ENCODE peak calls at places on chromosomes 13 and 19, in eight cellular contexts. E is HCT116, O is A549, R is K562, P is GM12878, C is Panc1, I is GM23338, H is SK-N-SH. G is an unnamed sample.

GRCh38 chr13:35953537-35954206 is 177.5 kb downstream of the DCLK1 start:
- DNase-seq in O (peak; percentile 48), E (peak; percentile 13), C (no peak), I (peak; percentile 92), H (peak; percentile 74), P (no peak), R (peak; percentile 7), G (peak; percentile 5)

GRCh38 chr13:89925107-89925506 is 1422.4 kb upstream of the MIR17HG start:
- DNase-seq in O (peak; percentile 30), E (peak; percentile 10), I (peak; percentile 72), P (no peak), R (peak; percentile 41), H (peak; percentile 37), C (peak; percentile 2), G (no peak)

GRCh38 chr19:23971598-23971997 is 56.9 kb downstream of the ZNF726 start:
- DNase-seq in R (no peak), H (peak; percentile 42), P (no peak), O (no peak), E (no peak), C (no peak), I (no peak), G (no peak)

GRCh38 chr19:1503089-1503924 is 9.5 kb downstream of the ADAMTSL5 start:
- DNase-seq in E (no peak), I (peak; percentile 85), H (peak; percentile 82), O (peak; percentile 50), C (no peak), R (peak; percentile 83), P (no peak), G (peak; percentile 40)

GRCh38 chr13:61192826-61193225 is 222.8 kb downstream of the PCDH20 start:
- DNase-seq in I (no peak), R (no peak), E (no peak), O (no peak), H (no peak), P (no peak), C (no peak), G (no peak)

GRCh38 chr19:13757805-13758772 is 6.2 kb upstream of the MRI1 start:
- DNase-seq in P (no peak), R (no peak), C (no peak), H (no peak), E (no peak), O (no peak), I (no peak), G (no peak)

GRCh38 chr13:47334173-47334572 is 437.3 kb upstream of the HTR2A start:
- DNase-seq in E (no peak), C (no peak), H (no peak), O (no peak), P (no peak), R (no peak), I (no peak), G (no peak)

GRCh38 chr13:39326471-39326870 is 276.5 kb downstream of the LHFPL6 start:
- DNase-seq in R (no peak), O (no peak), C (no peak), H (no peak), E (no peak), P (no peak), I (no peak), G (no peak)

GRCh38 chr13:50081106-50081898 is 66.1 kb downstream of the KCNRG start:
- DNase-seq in E (no peak), C (no peak), I (peak; percentile 73), R (peak; percentile 47), P (no peak), O (peak; percentile 43), H (peak; percentile 68), G (no peak)

GRCh38 chr13:39531646-39532045 is 71.3 kb downstream of the LHFPL6 start:
- DNase-seq in R (no peak), C (no peak), I (no peak), O (no peak), H (no peak), P (no peak), E (no peak), G (no peak)

GRCh38 chr19:4080473-4080872 is 13.8 kb upstream of the ZBTB7A start:
- DNase-seq in H (no peak), C (no peak), I (no peak), P (no peak), O (no peak), R (no peak), E (no peak), G (no peak)

GRCh38 chr19:5718032-5718578 is 1.8 kb downstream of the LONP1 start:
- DNase-seq in R (no peak), I (no peak), H (no peak), C (no peak), E (no peak), O (no peak), P (no peak), G (no peak)

GRCh38 chr13:48727252-48728011 is 73.7 kb downstream of the CYSLTR2 start:
- DNase-seq in H (no peak), E (no peak), I (no peak), R (no peak), P (no peak), O (no peak), C (no peak), G (peak; percentile 21)

GRCh38 chr13:113124211-113125025 is 1.8 kb downstream of the F10 start:
- DNase-seq in P (no peak), I (no peak), O (no peak), E (no peak), H (no peak), C (no peak), R (no peak), G (no peak)

GRCh38 chr19:29978139-29978538 is 36.1 kb downstream of the URI1 start:
- DNase-seq in H (no peak), I (no peak), P (no peak), C (no peak), R (no peak), E (no peak), O (no peak), G (no peak)
- TF ChIP-seq REST in H (no peak), I (no peak), P (no peak), C (no peak), R (no peak), E (no peak), O (no peak), G (no peak)

GRCh38 chr19:15038304-15038703 is 11.0 kb upstream of the CASP14 start:
- DNase-seq in H (no peak), I (no peak), E (no peak), P (no peak), O (no peak), C (no peak), R (no peak), G (no peak)

GRCh38 chr19:15031675-15032074 is 17.6 kb upstream of the CASP14 start:
- DNase-seq in H (no peak), R (no peak), I (no peak), O (no peak), C (no peak), P (no peak), E (no peak), G (no peak)

DNA sequence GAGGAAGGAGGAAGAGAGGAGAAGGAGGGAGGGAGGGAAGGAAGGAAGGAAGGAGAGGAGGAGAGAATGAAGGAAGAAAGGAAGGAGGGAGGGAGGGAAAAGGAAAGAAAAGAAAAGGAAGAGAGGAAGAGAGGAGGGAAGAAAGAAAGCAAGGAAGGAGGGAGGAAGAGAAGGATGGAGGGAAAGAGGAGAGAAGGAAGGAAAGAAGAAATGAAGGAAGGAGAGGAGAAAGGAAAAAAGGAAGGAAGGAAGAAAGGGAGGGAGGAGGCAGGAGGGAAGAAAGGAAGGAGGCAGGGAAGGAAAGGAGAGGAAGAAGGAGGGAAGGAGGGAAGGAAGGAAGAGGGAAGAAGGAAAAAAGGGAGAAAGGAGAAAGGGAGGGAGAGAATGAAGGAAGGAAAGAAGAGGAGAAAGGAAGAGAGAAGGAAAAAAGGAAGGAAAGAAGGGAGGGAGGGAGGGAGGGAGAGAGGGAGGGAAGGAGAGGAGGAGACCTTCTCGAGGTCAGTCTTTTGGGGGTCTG is 13.4 kb upstream of the CASP14 start:
- DNase-seq in R (no peak), E (no peak), O (no peak), P (no peak), I (no peak), C (no peak), H (no peak), G (no peak)
- H3K4me3 ChIP-seq in R (no peak overlapping the region), E (no peak overlapping the region), O (no peak overlapping the region), P (no peak overlapping the region), I (no peak overlapping the region), C (no peak overlapping the region), H (no peak overlapping the region), G (no peak overlapping the region)

GRCh38 chr19:45086453-45086852 is 6.5 kb upstream of the PPP1R37 start:
- DNase-seq in P (no peak), R (no peak), C (no peak), O (no peak), E (no peak), I (no peak), H (no peak), G (no peak)

GRCh38 chr19:45090598-45090997 is 2.4 kb upstream of the PPP1R37 start:
- DNase-seq in P (no peak), H (no peak), E (no peak), O (no peak), I (no peak), C (no peak), R (no peak), G (no peak)

GRCh38 chr19:45091031-45091918 is 1.7 kb upstream of the PPP1R37 start:
- DNase-seq in I (peak; percentile 100), C (peak; percentile 93), P (peak; percentile 89), H (peak; percentile 96), R (peak; percentile 68), O (peak; percentile 100), E (peak; percentile 99), G (peak; percentile 96)

GRCh38 chr19:45090034-45090433 is 2.9 kb upstream of the PPP1R37 start:
- DNase-seq in C (no peak), I (peak; percentile 92), O (no peak), H (no peak), P (no peak), R (no peak), E (no peak), G (no peak)

GRCh38 chr19:45087531-45087930 is 5.4 kb upstream of the PPP1R37 start:
- DNase-seq in O (no peak), P (no peak), I (no peak), H (no peak), R (no peak), C (no peak), E (no peak), G (no peak)
- H3K27ac ChIP-seq in O (no peak overlapping the region), P (no peak overlapping the region), I (no peak overlapping the region), H (no peak overlapping the region), R (no peak overlapping the region), C (no peak overlapping the region), E (no peak overlapping the region), G (no peak overlapping the region)

DNA sequence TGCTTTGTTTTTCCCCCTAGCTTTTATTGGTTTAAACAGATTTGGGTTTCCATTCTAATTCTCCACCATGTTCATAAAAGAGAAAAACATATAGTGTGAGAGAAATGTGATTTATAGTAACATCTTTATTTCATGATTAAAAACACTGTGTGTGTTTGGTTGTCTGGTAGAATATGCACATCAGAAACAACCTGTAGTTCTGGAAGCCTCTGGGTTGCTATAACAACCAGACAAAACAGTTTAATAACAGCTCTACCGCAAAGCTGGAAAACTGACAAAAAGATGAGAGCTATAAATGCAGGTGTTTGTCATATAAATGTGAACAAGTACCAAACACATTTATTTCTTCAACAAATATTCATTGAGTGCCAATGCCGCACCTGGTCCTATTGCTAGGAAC is 9.8 kb downstream of the KBTBD6 start:
- DNase-seq in R (no peak), P (no peak), E (no peak), I (no peak), O (no peak), H (no peak), C (no peak), G (no peak)
- TF ChIP-seq REST in R (no peak), P (no peak), E (no peak), I (no peak), O (no peak), H (no peak), C (no peak), G (no peak)

GRCh38 chr13:111893607-111894443 is 173.1 kb upstream of the SOX1 start:
- DNase-seq in I (peak; percentile 52), O (no peak), E (no peak), H (no peak), R (no peak), P (no peak), C (no peak), G (no peak)
- H3K4me3 ChIP-seq in I (peak overlapping the region; percentile 61), O (no peak overlapping the region), E (no peak overlapping the region), H (no peak overlapping the region), R (no peak overlapping the region), P (no peak overlapping the region), C (no peak overlapping the region), G (no peak overlapping the region)